ENCODE peak calls at places on chromosome 16, in seven cellular contexts. One of them, this sample, is unnamed.

GRCh38 chr16:70725024-70725911 is 39.4 kb upstream of the MTSS2 start:
- DNase-seq in SJSA1: no peak
- DNase-seq in SK-N-SH: no peak
- DNase-seq in esophagus squamous epithelium: no peak
- DNase-seq in substantia nigra: no peak
- DNase-seq in thoracic aorta: no peak
- DNase-seq in upper lobe of left lung: peak; percentile 92
- DNase-seq in this sample: no peak

GRCh38 chr16:29971304-29971703 is 2.4 kb upstream of the TAOK2 start:
- DNase-seq in SJSA1: no peak
- DNase-seq in SK-N-SH: no peak
- DNase-seq in esophagus squamous epithelium: no peak
- DNase-seq in substantia nigra: no peak
- DNase-seq in thoracic aorta: no peak
- DNase-seq in upper lobe of left lung: no peak
- DNase-seq in this sample: no peak

GRCh38 chr16:11977206-11978041 is 890 bp downstream of the SNX29 start:
- DNase-seq in SJSA1: peak; percentile 48
- DNase-seq in SK-N-SH: peak; percentile 52
- DNase-seq in esophagus squamous epithelium: no peak
- DNase-seq in substantia nigra: no peak
- DNase-seq in thoracic aorta: no peak
- DNase-seq in upper lobe of left lung: no peak
- DNase-seq in this sample: no peak

GRCh38 chr16:53220585-53220984 is 165.8 kb downstream of the CHD9 start:
- DNase-seq in SJSA1: no peak
- DNase-seq in SK-N-SH: peak; percentile 7
- DNase-seq in esophagus squamous epithelium: no peak
- DNase-seq in substantia nigra: no peak
- DNase-seq in thoracic aorta: no peak
- DNase-seq in upper lobe of left lung: no peak
- DNase-seq in this sample: no peak

GRCh38 chr16:53967172-53967571 is 263.2 kb downstream of the FTO start:
- DNase-seq in SJSA1: no peak
- DNase-seq in SK-N-SH: no peak
- DNase-seq in esophagus squamous epithelium: no peak
- DNase-seq in substantia nigra: no peak
- DNase-seq in thoracic aorta: no peak
- DNase-seq in upper lobe of left lung: no peak
- DNase-seq in this sample: no peak

GRCh38 chr16:11743308-11744074 is 834 bp upstream of the TXNDC11 start:
- DNase-seq in SJSA1: no peak
- DNase-seq in SK-N-SH: peak; percentile 17
- DNase-seq in esophagus squamous epithelium: peak; percentile 10
- DNase-seq in substantia nigra: no peak
- DNase-seq in thoracic aorta: peak; percentile 39
- DNase-seq in upper lobe of left lung: peak; percentile 86
- DNase-seq in this sample: peak; percentile 4

GRCh38 chr16:80517846-80518245 is 22.9 kb upstream of the DYNLRB2 start:
- DNase-seq in SJSA1: no peak
- DNase-seq in SK-N-SH: no peak
- DNase-seq in esophagus squamous epithelium: no peak
- DNase-seq in substantia nigra: no peak
- DNase-seq in thoracic aorta: no peak
- DNase-seq in upper lobe of left lung: no peak
- DNase-seq in this sample: no peak

GRCh38 chr16:30186782-30187555 is 3.6 kb downstream of the CORO1A start:
- DNase-seq in SJSA1: no peak
- DNase-seq in SK-N-SH: peak; percentile 45
- DNase-seq in esophagus squamous epithelium: no peak
- DNase-seq in substantia nigra: no peak
- DNase-seq in thoracic aorta: no peak
- DNase-seq in upper lobe of left lung: peak; percentile 83
- DNase-seq in this sample: peak; percentile 74

GRCh38 chr16:17313085-17313611 is 157.6 kb downstream of the XYLT1 start:
- DNase-seq in SJSA1: no peak
- DNase-seq in SK-N-SH: peak; percentile 76
- DNase-seq in esophagus squamous epithelium: no peak
- DNase-seq in substantia nigra: peak; percentile 25
- DNase-seq in thoracic aorta: no peak
- DNase-seq in upper lobe of left lung: no peak
- DNase-seq in this sample: no peak
- H3K27ac ChIP-seq in SJSA1: no peak overlapping the region
- H3K27ac ChIP-seq in SK-N-SH: peak overlapping the region; percentile 69
- H3K27ac ChIP-seq in esophagus squamous epithelium: peak overlapping the region; percentile 88
- H3K27ac ChIP-seq in substantia nigra: peak overlapping the region; percentile 32
- H3K27ac ChIP-seq in thoracic aorta: peak overlapping the region; percentile 74
- H3K27ac ChIP-seq in upper lobe of left lung: peak overlapping the region; percentile 61
- H3K27ac ChIP-seq in this sample: no peak overlapping the region

GRCh38 chr16:66107661-66108060 is 258.8 kb upstream of the CDH5 start:
- DNase-seq in SJSA1: no peak
- DNase-seq in SK-N-SH: no peak
- DNase-seq in esophagus squamous epithelium: no peak
- DNase-seq in substantia nigra: no peak
- DNase-seq in thoracic aorta: no peak
- DNase-seq in upper lobe of left lung: no peak
- DNase-seq in this sample: no peak
- H3K27ac ChIP-seq in SJSA1: no peak overlapping the region
- H3K27ac ChIP-seq in SK-N-SH: no peak overlapping the region
- H3K27ac ChIP-seq in esophagus squamous epithelium: no peak overlapping the region
- H3K27ac ChIP-seq in substantia nigra: no peak overlapping the region
- H3K27ac ChIP-seq in thoracic aorta: no peak overlapping the region
- H3K27ac ChIP-seq in upper lobe of left lung: no peak overlapping the region
- H3K27ac ChIP-seq in this sample: no peak overlapping the region

GRCh38 chr16:87784812-87785211 is 19.0 kb upstream of the KLHDC4 start:
- DNase-seq in SJSA1: no peak
- DNase-seq in SK-N-SH: no peak
- DNase-seq in esophagus squamous epithelium: no peak
- DNase-seq in substantia nigra: no peak
- DNase-seq in thoracic aorta: no peak
- DNase-seq in upper lobe of left lung: no peak
- DNase-seq in this sample: no peak
- H3K27ac ChIP-seq in SJSA1: peak overlapping the region; percentile 55
- H3K27ac ChIP-seq in SK-N-SH: no peak overlapping the region
- H3K27ac ChIP-seq in esophagus squamous epithelium: no peak overlapping the region
- H3K27ac ChIP-seq in substantia nigra: no peak overlapping the region
- H3K27ac ChIP-seq in thoracic aorta: no peak overlapping the region
- H3K27ac ChIP-seq in upper lobe of left lung: no peak overlapping the region
- H3K27ac ChIP-seq in this sample: no peak overlapping the region

DNA sequence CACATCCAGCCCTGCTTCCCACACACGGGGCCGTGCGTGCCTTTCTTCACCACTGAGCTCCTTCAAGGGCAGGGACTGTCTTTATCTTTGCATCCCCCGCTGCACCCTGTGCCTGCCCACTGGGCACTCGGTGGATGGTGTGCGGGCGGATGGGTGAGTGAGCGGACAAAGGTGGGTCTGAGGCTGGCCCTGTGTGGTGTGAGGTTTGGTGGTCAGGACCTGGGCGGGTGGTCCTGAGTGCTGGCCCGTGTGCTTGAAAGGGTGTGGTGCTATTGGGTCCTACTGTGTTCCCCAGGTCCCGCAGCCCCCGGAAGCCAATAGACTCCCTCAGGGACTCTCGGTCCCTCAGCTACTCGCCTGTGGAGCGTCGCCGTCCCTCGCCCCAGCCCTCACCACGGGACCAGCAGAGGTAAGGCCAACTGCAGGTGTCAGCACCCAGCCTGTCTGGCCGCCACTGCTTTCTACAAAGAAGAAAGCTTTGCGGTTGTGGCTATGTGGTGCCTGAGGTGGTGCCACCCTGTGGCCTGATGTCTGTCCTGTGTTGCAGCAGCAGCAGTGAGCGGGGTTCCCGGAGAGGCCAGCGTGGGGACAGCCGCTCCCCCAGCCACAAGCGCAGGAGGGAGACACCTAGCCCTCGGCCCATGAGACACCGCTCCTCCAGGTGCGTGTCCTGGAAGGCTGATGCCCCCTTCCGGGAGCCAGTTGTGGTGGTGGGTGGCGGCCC is 6.9 kb downstream of the ELOB start:
- DNase-seq in SJSA1: no peak
- DNase-seq in SK-N-SH: no peak
- DNase-seq in esophagus squamous epithelium: no peak
- DNase-seq in substantia nigra: no peak
- DNase-seq in thoracic aorta: no peak
- DNase-seq in upper lobe of left lung: no peak
- DNase-seq in this sample: no peak
- H3K27ac ChIP-seq in SJSA1: no peak overlapping the region
- H3K27ac ChIP-seq in SK-N-SH: no peak overlapping the region
- H3K27ac ChIP-seq in esophagus squamous epithelium: peak overlapping the region; percentile 82
- H3K27ac ChIP-seq in substantia nigra: no peak overlapping the region
- H3K27ac ChIP-seq in thoracic aorta: no peak overlapping the region
- H3K27ac ChIP-seq in upper lobe of left lung: peak overlapping the region; percentile 64
- H3K27ac ChIP-seq in this sample: peak overlapping the region; percentile 5

GRCh38 chr16:15613676-15614075 is 29.3 kb downstream of the MARF1 start:
- DNase-seq in SJSA1: no peak
- DNase-seq in SK-N-SH: no peak
- DNase-seq in esophagus squamous epithelium: no peak
- DNase-seq in substantia nigra: no peak
- DNase-seq in thoracic aorta: no peak
- DNase-seq in upper lobe of left lung: no peak
- DNase-seq in this sample: no peak
- H3K27ac ChIP-seq in SJSA1: no peak overlapping the region
- H3K27ac ChIP-seq in SK-N-SH: no peak overlapping the region
- H3K27ac ChIP-seq in esophagus squamous epithelium: no peak overlapping the region
- H3K27ac ChIP-seq in substantia nigra: no peak overlapping the region
- H3K27ac ChIP-seq in thoracic aorta: no peak overlapping the region
- H3K27ac ChIP-seq in upper lobe of left lung: no peak overlapping the region
- H3K27ac ChIP-seq in this sample: no peak overlapping the region

GRCh38 chr16:67194257-67194656 is 2.3 kb downstream of the E2F4 start:
- DNase-seq in SJSA1: no peak
- DNase-seq in SK-N-SH: no peak
- DNase-seq in esophagus squamous epithelium: no peak
- DNase-seq in substantia nigra: no peak
- DNase-seq in thoracic aorta: no peak
- DNase-seq in upper lobe of left lung: no peak
- DNase-seq in this sample: no peak
- H3K27ac ChIP-seq in SJSA1: no peak overlapping the region
- H3K27ac ChIP-seq in SK-N-SH: no peak overlapping the region
- H3K27ac ChIP-seq in esophagus squamous epithelium: no peak overlapping the region
- H3K27ac ChIP-seq in substantia nigra: no peak overlapping the region
- H3K27ac ChIP-seq in thoracic aorta: no peak overlapping the region
- H3K27ac ChIP-seq in upper lobe of left lung: no peak overlapping the region
- H3K27ac ChIP-seq in this sample: peak overlapping the region; percentile 15

GRCh38 chr16:87414251-87414680 is 22.1 kb downstream of the MAP1LC3B start:
- DNase-seq in SJSA1: no peak
- DNase-seq in SK-N-SH: no peak
- DNase-seq in esophagus squamous epithelium: no peak
- DNase-seq in substantia nigra: no peak
- DNase-seq in thoracic aorta: no peak
- DNase-seq in upper lobe of left lung: no peak
- DNase-seq in this sample: no peak
- H3K27ac ChIP-seq in SJSA1: no peak overlapping the region
- H3K27ac ChIP-seq in SK-N-SH: no peak overlapping the region
- H3K27ac ChIP-seq in esophagus squamous epithelium: no peak overlapping the region
- H3K27ac ChIP-seq in substantia nigra: no peak overlapping the region
- H3K27ac ChIP-seq in thoracic aorta: no peak overlapping the region
- H3K27ac ChIP-seq in upper lobe of left lung: no peak overlapping the region
- H3K27ac ChIP-seq in this sample: no peak overlapping the region

DNA sequence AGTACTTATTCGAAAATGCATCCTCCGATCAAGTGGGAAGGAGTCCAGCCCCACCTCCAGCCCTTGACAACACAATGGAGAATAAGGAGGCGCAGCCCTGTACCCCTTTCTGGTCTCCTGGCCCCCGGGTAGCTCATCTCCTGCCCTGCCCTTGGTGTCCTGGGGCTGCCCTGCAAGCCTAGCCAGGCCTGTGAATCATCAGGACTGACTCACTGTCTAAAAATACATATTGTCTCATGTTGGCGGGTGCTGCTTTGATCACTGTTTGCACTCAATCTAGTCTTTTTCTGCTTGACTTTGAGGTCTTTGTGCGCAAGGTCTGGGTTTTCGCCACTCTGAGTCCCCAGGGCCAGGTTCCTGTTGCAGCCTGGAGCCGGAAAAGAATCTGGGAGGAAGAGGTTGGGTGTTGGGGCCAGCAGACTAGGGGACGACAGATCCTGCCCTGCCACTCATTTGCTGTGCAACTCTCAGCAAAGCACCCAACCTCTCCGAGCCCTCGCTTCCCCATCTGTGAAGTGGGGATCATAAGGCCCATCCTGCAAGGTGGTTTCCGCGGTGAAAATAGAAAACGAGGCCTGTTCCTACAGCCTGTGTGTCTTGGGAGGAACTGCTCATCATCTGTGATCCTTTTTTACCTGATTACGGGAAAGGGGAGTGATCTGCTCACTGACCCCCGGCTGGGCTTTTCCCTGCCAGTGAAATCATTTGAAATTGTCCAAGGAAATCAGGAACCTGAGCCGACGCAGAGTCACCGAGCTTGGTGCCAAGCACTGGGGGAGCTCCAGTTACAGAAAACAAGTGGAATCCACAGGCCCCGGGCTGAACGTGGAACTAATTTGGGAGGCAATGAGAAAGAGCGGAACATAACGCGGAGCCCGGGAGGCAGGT is 230.4 kb downstream of the PARN start:
- DNase-seq in SJSA1: peak; percentile 85
- DNase-seq in SK-N-SH: no peak
- DNase-seq in esophagus squamous epithelium: no peak
- DNase-seq in substantia nigra: no peak
- DNase-seq in thoracic aorta: peak; percentile 57
- DNase-seq in upper lobe of left lung: no peak
- DNase-seq in this sample: no peak
- H3K27ac ChIP-seq in SJSA1: peak overlapping the region; percentile 64
- H3K27ac ChIP-seq in SK-N-SH: peak overlapping the region; percentile 95
- H3K27ac ChIP-seq in esophagus squamous epithelium: peak overlapping the region; percentile 80
- H3K27ac ChIP-seq in substantia nigra: no peak overlapping the region
- H3K27ac ChIP-seq in thoracic aorta: peak overlapping the region; percentile 90
- H3K27ac ChIP-seq in upper lobe of left lung: no peak overlapping the region
- H3K27ac ChIP-seq in this sample: no peak overlapping the region

GRCh38 chr16:14310519-14310991 is 239.4 kb downstream of the MRTFB start:
- DNase-seq in SJSA1: peak; percentile 47
- DNase-seq in SK-N-SH: peak; percentile 44
- DNase-seq in esophagus squamous epithelium: no peak
- DNase-seq in substantia nigra: no peak
- DNase-seq in thoracic aorta: no peak
- DNase-seq in upper lobe of left lung: no peak
- DNase-seq in this sample: no peak
- H3K27ac ChIP-seq in SJSA1: peak overlapping the region; percentile 29
- H3K27ac ChIP-seq in SK-N-SH: no peak overlapping the region
- H3K27ac ChIP-seq in esophagus squamous epithelium: peak overlapping the region; percentile 77
- H3K27ac ChIP-seq in substantia nigra: no peak overlapping the region
- H3K27ac ChIP-seq in thoracic aorta: no peak overlapping the region
- H3K27ac ChIP-seq in upper lobe of left lung: no peak overlapping the region
- H3K27ac ChIP-seq in this sample: no peak overlapping the region